ENCODE peak calls at places on chromosome 15, in six cellular contexts. One of them, this sample, is unnamed.

GRCh38 chr15:41660235-41661077 is at the start of gene MGA:
- DNase-seq in HAP-1: peak; percentile 90
- DNase-seq in transverse colon: peak; percentile 94
- DNase-seq in SIG-M5: no peak
- DNase-seq in stomach: peak; percentile 94
- DNase-seq in NCI-H345: peak; percentile 87
- DNase-seq in this sample: peak; percentile 72

GRCh38 chr15:80568298-80568697 is 126.8 kb upstream of the ABHD17C start:
- DNase-seq in HAP-1: no peak
- DNase-seq in transverse colon: no peak
- DNase-seq in SIG-M5: no peak
- DNase-seq in stomach: no peak
- DNase-seq in NCI-H345: no peak
- DNase-seq in this sample: no peak

GRCh38 chr15:40766906-40767837 is 2.6 kb upstream of the C15orf62 start:
- DNase-seq in HAP-1: no peak
- DNase-seq in transverse colon: no peak
- DNase-seq in SIG-M5: no peak
- DNase-seq in stomach: no peak
- DNase-seq in NCI-H345: no peak
- DNase-seq in this sample: no peak

GRCh38 chr15:100913961-100914360 is 5.2 kb upstream of the LRRK1 start:
- DNase-seq in HAP-1: no peak
- DNase-seq in transverse colon: no peak
- DNase-seq in SIG-M5: no peak
- DNase-seq in stomach: no peak
- DNase-seq in NCI-H345: no peak
- DNase-seq in this sample: no peak

GRCh38 chr15:63857459-63857856 is 23.7 kb upstream of the HERC1 start:
- DNase-seq in HAP-1: no peak
- DNase-seq in transverse colon: no peak
- DNase-seq in SIG-M5: no peak
- DNase-seq in stomach: no peak
- DNase-seq in NCI-H345: no peak
- DNase-seq in this sample: no peak

GRCh38 chr15:39585394-39585841 is 4.5 kb downstream of the THBS1 start:
- DNase-seq in HAP-1: no peak
- DNase-seq in transverse colon: peak; percentile 13
- DNase-seq in SIG-M5: no peak
- DNase-seq in stomach: no peak
- DNase-seq in NCI-H345: no peak
- DNase-seq in this sample: no peak

GRCh38 chr15:66578286-66578875 is 12.6 kb upstream of the LCTL start:
- DNase-seq in HAP-1: no peak
- DNase-seq in transverse colon: no peak
- DNase-seq in SIG-M5: no peak
- DNase-seq in stomach: no peak
- DNase-seq in NCI-H345: no peak
- DNase-seq in this sample: no peak

GRCh38 chr15:90343391-90343790 is 8.7 kb upstream of the ZNF774 start:
- DNase-seq in HAP-1: no peak
- DNase-seq in transverse colon: no peak
- DNase-seq in SIG-M5: no peak
- DNase-seq in stomach: no peak
- DNase-seq in NCI-H345: no peak
- DNase-seq in this sample: no peak

GRCh38 chr15:69546182-69546581 is 93.6 kb downstream of the RPLP1 start:
- DNase-seq in HAP-1: no peak
- DNase-seq in transverse colon: no peak
- DNase-seq in SIG-M5: no peak
- DNase-seq in stomach: no peak
- DNase-seq in NCI-H345: no peak
- DNase-seq in this sample: no peak

GRCh38 chr15:45795487-45796069 is 160.7 kb downstream of the SQOR start:
- DNase-seq in HAP-1: peak; percentile 24
- DNase-seq in transverse colon: peak; percentile 48
- DNase-seq in SIG-M5: no peak
- DNase-seq in stomach: peak; percentile 31
- DNase-seq in NCI-H345: peak; percentile 68
- DNase-seq in this sample: no peak

GRCh38 chr15:77864211-77865105 is 213.1 kb downstream of the TBC1D2B start:
- DNase-seq in HAP-1: no peak
- DNase-seq in transverse colon: peak; percentile 5
- DNase-seq in SIG-M5: no peak
- DNase-seq in stomach: no peak
- DNase-seq in NCI-H345: no peak
- DNase-seq in this sample: no peak

GRCh38 chr15:90002428-90002844 is 1.3 kb downstream of the ZNF710 start:
- DNase-seq in HAP-1: peak; percentile 23
- DNase-seq in transverse colon: peak; percentile 62
- DNase-seq in SIG-M5: no peak
- DNase-seq in stomach: no peak
- DNase-seq in NCI-H345: peak; percentile 14
- DNase-seq in this sample: no peak

GRCh38 chr15:74525328-74525727 is 15.7 kb upstream of the ARID3B start:
- DNase-seq in HAP-1: peak; percentile 61
- DNase-seq in transverse colon: no peak
- DNase-seq in SIG-M5: no peak
- DNase-seq in stomach: no peak
- DNase-seq in NCI-H345: no peak
- DNase-seq in this sample: no peak

GRCh38 chr15:77030928-77031375 is 36.0 kb downstream of the PSTPIP1 start:
- DNase-seq in HAP-1: no peak
- DNase-seq in transverse colon: peak; percentile 7
- DNase-seq in SIG-M5: no peak
- DNase-seq in stomach: peak; percentile 16
- DNase-seq in NCI-H345: no peak
- DNase-seq in this sample: peak; percentile 38

GRCh38 chr15:75583689-75584088 is 4.6 kb upstream of the PTPN9 start:
- DNase-seq in HAP-1: no peak
- DNase-seq in transverse colon: no peak
- DNase-seq in SIG-M5: no peak
- DNase-seq in stomach: no peak
- DNase-seq in NCI-H345: no peak
- DNase-seq in this sample: no peak

GRCh38 chr15:57969355-57969754 is 96.2 kb downstream of the ALDH1A2 start:
- DNase-seq in HAP-1: no peak
- DNase-seq in transverse colon: no peak
- DNase-seq in SIG-M5: no peak
- DNase-seq in stomach: no peak
- DNase-seq in NCI-H345: peak; percentile 8
- DNase-seq in this sample: no peak

GRCh38 chr15:90031231-90031791 is 30.2 kb downstream of the ZNF710 start:
- DNase-seq in HAP-1: peak; percentile 51
- DNase-seq in transverse colon: peak; percentile 44
- DNase-seq in SIG-M5: peak; percentile 12
- DNase-seq in stomach: no peak
- DNase-seq in NCI-H345: no peak
- DNase-seq in this sample: no peak

GRCh38 chr15:59594991-59595390 is 16.6 kb upstream of the GCNT3 start:
- DNase-seq in HAP-1: no peak
- DNase-seq in transverse colon: no peak
- DNase-seq in SIG-M5: no peak
- DNase-seq in stomach: no peak
- DNase-seq in NCI-H345: no peak
- DNase-seq in this sample: no peak